ENCODE peak calls at places on chromosomes 16 and 17, in nine cellular contexts. One of them, this sample, is unnamed.

GRCh38 chr17:1203111-1203966 is 23.6 kb upstream of the ABR start:
- DNase-seq in cardiac muscle cell: peak
- DNase-seq in dorsolateral prefrontal cortex: peak
- DNase-seq in activated CD8-positive, alpha-beta T cell treated with anti-CD3 and anti-CD28 coated beads for 36 hours: peak
- DNase-seq in cardiac fibroblast: peak
- DNase-seq in heart right ventricle: peak
- DNase-seq in endodermal cell: peak
- DNase-seq in chondrocyte: no peak
- DNase-seq in mammary epithelial cell: peak
- DNase-seq in this sample: no peak

GRCh38 chr17:2954898-2955445 is 108.4 kb downstream of the OR1D5 start:
- DNase-seq in dorsolateral prefrontal cortex: no peak
- DNase-seq in cardiac fibroblast: peak
- DNase-seq in chondrocyte: no peak
- DNase-seq in activated CD8-positive, alpha-beta T cell treated with anti-CD3 and anti-CD28 coated beads for 36 hours: no peak
- DNase-seq in heart right ventricle: no peak
- DNase-seq in cardiac muscle cell: no peak
- DNase-seq in endodermal cell: no peak
- DNase-seq in mammary epithelial cell: peak
- DNase-seq in this sample: peak

GRCh38 chr17:1050246-1050995 is 53.5 kb downstream of the TIMM22 start:
- DNase-seq in cardiac muscle cell: no peak
- DNase-seq in endodermal cell: no peak
- DNase-seq in chondrocyte: peak
- DNase-seq in dorsolateral prefrontal cortex: no peak
- DNase-seq in mammary epithelial cell: no peak
- DNase-seq in cardiac fibroblast: no peak
- DNase-seq in activated CD8-positive, alpha-beta T cell treated with anti-CD3 and anti-CD28 coated beads for 36 hours: no peak
- DNase-seq in heart right ventricle: no peak
- DNase-seq in this sample: no peak

GRCh38 chr17:50365649-50366393 is 7.2 kb downstream of the MRPL27 start:
- DNase-seq in heart right ventricle: no peak
- DNase-seq in cardiac muscle cell: no peak
- DNase-seq in activated CD8-positive, alpha-beta T cell treated with anti-CD3 and anti-CD28 coated beads for 36 hours: no peak
- DNase-seq in dorsolateral prefrontal cortex: no peak
- DNase-seq in chondrocyte: peak
- DNase-seq in cardiac fibroblast: no peak
- DNase-seq in mammary epithelial cell: no peak
- DNase-seq in endodermal cell: no peak
- DNase-seq in this sample: no peak

GRCh38 chr16:14302031-14302398 is 230.9 kb downstream of the MRTFB start:
- DNase-seq in dorsolateral prefrontal cortex: no peak
- DNase-seq in cardiac muscle cell: peak
- DNase-seq in heart right ventricle: peak
- DNase-seq in cardiac fibroblast: peak
- DNase-seq in mammary epithelial cell: peak
- DNase-seq in chondrocyte: no peak
- DNase-seq in activated CD8-positive, alpha-beta T cell treated with anti-CD3 and anti-CD28 coated beads for 36 hours: peak
- DNase-seq in endodermal cell: peak
- DNase-seq in this sample: no peak

GRCh38 chr17:66348605-66349165 is 46.3 kb downstream of the PRKCA start:
- DNase-seq in cardiac fibroblast: peak
- DNase-seq in chondrocyte: no peak
- DNase-seq in activated CD8-positive, alpha-beta T cell treated with anti-CD3 and anti-CD28 coated beads for 36 hours: peak
- DNase-seq in cardiac muscle cell: peak
- DNase-seq in heart right ventricle: peak
- DNase-seq in dorsolateral prefrontal cortex: no peak
- DNase-seq in mammary epithelial cell: peak
- DNase-seq in endodermal cell: no peak
- DNase-seq in this sample: peak

GRCh38 chr17:58535431-58535830 is 21.0 kb upstream of the MTMR4 start:
- DNase-seq in endodermal cell: no peak
- DNase-seq in activated CD8-positive, alpha-beta T cell treated with anti-CD3 and anti-CD28 coated beads for 36 hours: no peak
- DNase-seq in heart right ventricle: no peak
- DNase-seq in chondrocyte: no peak
- DNase-seq in mammary epithelial cell: no peak
- DNase-seq in cardiac fibroblast: peak
- DNase-seq in dorsolateral prefrontal cortex: no peak
- DNase-seq in cardiac muscle cell: no peak
- DNase-seq in this sample: no peak

GRCh38 chr17:3977387-3977786 is 13.2 kb upstream of the ATP2A3 start:
- DNase-seq in activated CD8-positive, alpha-beta T cell treated with anti-CD3 and anti-CD28 coated beads for 36 hours: no peak
- DNase-seq in cardiac fibroblast: no peak
- DNase-seq in cardiac muscle cell: no peak
- DNase-seq in dorsolateral prefrontal cortex: no peak
- DNase-seq in chondrocyte: peak
- DNase-seq in heart right ventricle: no peak
- DNase-seq in endodermal cell: no peak
- DNase-seq in mammary epithelial cell: no peak
- DNase-seq in this sample: no peak

GRCh38 chr17:42167807-42168206 is 13.0 kb upstream of the RAB5C start:
- DNase-seq in dorsolateral prefrontal cortex: no peak
- DNase-seq in heart right ventricle: no peak
- DNase-seq in cardiac muscle cell: no peak
- DNase-seq in activated CD8-positive, alpha-beta T cell treated with anti-CD3 and anti-CD28 coated beads for 36 hours: no peak
- DNase-seq in cardiac fibroblast: no peak
- DNase-seq in chondrocyte: no peak
- DNase-seq in mammary epithelial cell: no peak
- DNase-seq in endodermal cell: no peak
- DNase-seq in this sample: no peak

DNA sequence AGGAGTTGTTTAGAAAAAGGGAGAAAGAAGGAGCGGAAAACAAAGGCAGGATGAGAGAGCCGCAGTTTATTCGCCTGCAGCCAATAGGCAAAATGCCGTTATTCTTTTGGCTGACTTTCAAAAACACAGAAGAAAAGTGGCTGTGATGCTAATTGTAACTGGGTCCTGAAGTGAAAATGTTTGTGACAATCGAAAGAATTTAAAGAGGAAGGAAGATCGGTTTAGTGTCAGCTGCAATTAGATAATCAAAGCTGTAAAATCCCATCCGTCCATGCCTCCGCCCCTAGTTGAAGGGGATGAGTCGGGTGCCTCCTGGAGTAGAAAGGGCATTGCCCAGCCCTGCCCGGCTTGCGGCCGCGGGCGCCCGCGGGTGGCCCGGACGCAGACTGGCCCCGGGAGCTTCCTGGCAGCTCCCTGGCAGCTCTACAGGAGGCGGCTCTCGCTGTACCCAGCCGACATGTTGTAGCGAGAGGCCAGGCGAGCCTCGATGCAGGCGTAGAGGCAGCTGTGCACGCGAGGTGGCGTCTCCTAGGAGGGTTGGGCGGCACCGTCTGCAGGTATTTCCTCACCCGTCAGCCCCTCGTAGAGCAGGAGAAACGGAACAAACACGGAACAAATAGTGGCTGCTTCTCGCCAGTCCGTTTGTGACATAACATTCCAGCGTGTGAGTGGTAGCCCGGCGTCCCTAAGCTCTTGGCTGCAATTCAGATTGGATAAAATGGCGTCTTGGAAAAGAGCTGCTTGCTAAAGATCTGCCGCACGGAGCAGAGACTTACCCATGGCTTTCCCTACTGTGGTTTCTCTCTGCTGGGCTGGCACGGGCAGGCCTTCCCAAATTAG is 82.3 kb downstream of the TNRC6C start:
- DNase-seq in heart right ventricle: peak
- DNase-seq in cardiac muscle cell: no peak
- DNase-seq in endodermal cell: peak
- DNase-seq in chondrocyte: no peak
- DNase-seq in mammary epithelial cell: peak
- DNase-seq in dorsolateral prefrontal cortex: peak
- DNase-seq in activated CD8-positive, alpha-beta T cell treated with anti-CD3 and anti-CD28 coated beads for 36 hours: peak
- DNase-seq in cardiac fibroblast: peak
- DNase-seq in this sample: no peak
- TF ChIP-seq CTCF in heart right ventricle: peak
- TF ChIP-seq CTCF in cardiac muscle cell: peak
- TF ChIP-seq CTCF in endodermal cell: no peak
- TF ChIP-seq CTCF in chondrocyte: no peak
- TF ChIP-seq CTCF in mammary epithelial cell: peak
- TF ChIP-seq CTCF in dorsolateral prefrontal cortex: no peak
- TF ChIP-seq CTCF in activated CD8-positive, alpha-beta T cell treated with anti-CD3 and anti-CD28 coated beads for 36 hours: no peak
- TF ChIP-seq CTCF in cardiac fibroblast: peak
- TF ChIP-seq CTCF in this sample: no peak

DNA sequence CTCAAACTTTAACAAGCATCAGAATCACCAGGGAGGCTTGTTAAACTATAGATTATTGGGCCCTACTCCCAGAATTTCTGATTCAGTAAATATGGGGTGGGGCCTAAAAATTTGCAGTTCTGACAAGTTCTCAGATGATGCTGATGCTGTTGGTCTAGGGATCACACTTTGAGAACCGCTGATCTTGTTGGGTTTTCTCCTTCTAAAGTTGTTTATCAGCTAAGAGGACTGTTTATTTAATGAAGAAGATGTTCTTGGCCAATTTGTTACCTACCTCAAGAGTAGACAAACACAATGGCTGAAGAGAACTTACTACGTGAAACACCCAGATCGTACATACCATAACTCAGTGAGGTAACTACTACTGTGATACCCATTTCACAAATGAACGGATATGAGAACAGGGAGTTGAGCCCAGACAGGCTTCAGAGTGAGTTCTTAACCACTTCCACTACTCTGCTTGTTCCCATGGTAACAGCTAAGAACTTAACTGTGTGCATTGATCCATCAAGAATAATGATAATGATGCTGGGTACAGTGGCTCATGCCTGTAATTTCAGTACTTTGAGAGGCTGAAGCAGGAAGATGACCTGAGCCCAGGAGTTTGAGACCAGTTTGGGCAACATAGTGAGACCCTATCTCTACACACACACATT is 85.3 kb upstream of the NSRP1 start:
- DNase-seq in cardiac fibroblast: no peak
- DNase-seq in endodermal cell: no peak
- DNase-seq in activated CD8-positive, alpha-beta T cell treated with anti-CD3 and anti-CD28 coated beads for 36 hours: no peak
- DNase-seq in heart right ventricle: no peak
- DNase-seq in mammary epithelial cell: no peak
- DNase-seq in cardiac muscle cell: no peak
- DNase-seq in dorsolateral prefrontal cortex: no peak
- DNase-seq in chondrocyte: no peak
- DNase-seq in this sample: no peak
- TF ChIP-seq CTCF in cardiac fibroblast: no peak
- TF ChIP-seq CTCF in endodermal cell: no peak
- TF ChIP-seq CTCF in activated CD8-positive, alpha-beta T cell treated with anti-CD3 and anti-CD28 coated beads for 36 hours: no peak
- TF ChIP-seq CTCF in heart right ventricle: no peak
- TF ChIP-seq CTCF in mammary epithelial cell: no peak
- TF ChIP-seq CTCF in cardiac muscle cell: no peak
- TF ChIP-seq CTCF in dorsolateral prefrontal cortex: no peak
- TF ChIP-seq CTCF in chondrocyte: no peak
- TF ChIP-seq CTCF in this sample: no peak

GRCh38 chr17:7886227-7887037 is 2.2 kb upstream of the CHD3 start:
- DNase-seq in endodermal cell: peak
- DNase-seq in dorsolateral prefrontal cortex: no peak
- DNase-seq in mammary epithelial cell: peak
- DNase-seq in chondrocyte: no peak
- DNase-seq in activated CD8-positive, alpha-beta T cell treated with anti-CD3 and anti-CD28 coated beads for 36 hours: peak
- DNase-seq in cardiac muscle cell: peak
- DNase-seq in heart right ventricle: peak
- DNase-seq in cardiac fibroblast: peak
- DNase-seq in this sample: no peak

GRCh38 chr17:7888184-7888920 is at the start of gene CHD3:
- DNase-seq in chondrocyte: no peak
- DNase-seq in dorsolateral prefrontal cortex: peak
- DNase-seq in heart right ventricle: no peak
- DNase-seq in cardiac muscle cell: peak
- DNase-seq in mammary epithelial cell: peak
- DNase-seq in cardiac fibroblast: peak
- DNase-seq in endodermal cell: no peak
- DNase-seq in activated CD8-positive, alpha-beta T cell treated with anti-CD3 and anti-CD28 coated beads for 36 hours: peak
- DNase-seq in this sample: no peak

GRCh38 chr17:7887038-7887481 is 1.5 kb upstream of the CHD3 start:
- DNase-seq in mammary epithelial cell: no peak
- DNase-seq in dorsolateral prefrontal cortex: no peak
- DNase-seq in chondrocyte: no peak
- DNase-seq in activated CD8-positive, alpha-beta T cell treated with anti-CD3 and anti-CD28 coated beads for 36 hours: no peak
- DNase-seq in endodermal cell: no peak
- DNase-seq in cardiac muscle cell: peak
- DNase-seq in cardiac fibroblast: no peak
- DNase-seq in heart right ventricle: no peak
- DNase-seq in this sample: no peak

GRCh38 chr17:7889166-7889584 is 586 bp downstream of the CHD3 start:
- DNase-seq in cardiac fibroblast: peak
- DNase-seq in chondrocyte: no peak
- DNase-seq in endodermal cell: peak
- DNase-seq in mammary epithelial cell: peak
- DNase-seq in activated CD8-positive, alpha-beta T cell treated with anti-CD3 and anti-CD28 coated beads for 36 hours: peak
- DNase-seq in cardiac muscle cell: peak
- DNase-seq in dorsolateral prefrontal cortex: peak
- DNase-seq in heart right ventricle: peak
- DNase-seq in this sample: no peak

DNA sequence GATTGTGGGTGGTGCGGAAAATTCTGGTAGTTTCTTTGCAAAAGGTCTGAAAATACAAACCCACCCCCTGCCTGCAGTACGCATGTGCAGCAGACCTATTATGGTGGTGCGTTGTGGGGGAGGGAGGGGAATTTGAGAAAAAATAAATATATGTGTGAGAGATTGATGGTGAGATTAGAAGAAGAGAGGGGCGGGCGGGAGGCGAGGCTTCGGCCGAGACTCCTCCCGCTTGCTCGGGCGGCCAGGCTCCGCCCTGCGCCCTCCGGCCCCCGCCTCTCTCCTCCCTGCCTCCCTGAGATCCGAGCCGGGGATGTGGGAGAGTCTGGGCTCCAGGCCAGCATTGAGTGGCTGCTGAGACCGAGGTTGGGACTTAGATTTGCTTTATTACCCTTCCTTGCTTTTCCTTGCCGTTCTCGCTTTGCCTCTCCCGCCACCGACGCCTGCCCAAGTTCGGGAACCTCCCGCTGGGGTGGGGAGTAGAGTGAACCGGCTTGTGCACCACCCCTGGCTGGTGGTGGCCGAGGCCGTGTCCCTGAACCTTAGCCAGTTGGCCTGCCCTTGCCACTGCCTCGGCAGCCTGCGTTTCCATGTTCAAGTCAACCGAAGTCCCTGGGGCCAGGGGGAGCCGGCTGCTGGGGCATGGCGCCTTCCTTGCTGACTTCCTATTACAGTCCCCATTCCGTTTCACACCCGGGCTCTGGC is 956 bp upstream of the CHD3 start:
- DNase-seq in cardiac fibroblast: peak
- DNase-seq in chondrocyte: no peak
- DNase-seq in endodermal cell: peak
- DNase-seq in cardiac muscle cell: peak
- DNase-seq in activated CD8-positive, alpha-beta T cell treated with anti-CD3 and anti-CD28 coated beads for 36 hours: peak
- DNase-seq in heart right ventricle: peak
- DNase-seq in dorsolateral prefrontal cortex: peak
- DNase-seq in mammary epithelial cell: peak
- DNase-seq in this sample: peak
- TF ChIP-seq CTCF in cardiac fibroblast: no peak
- TF ChIP-seq CTCF in chondrocyte: no peak
- TF ChIP-seq CTCF in endodermal cell: no peak
- TF ChIP-seq CTCF in cardiac muscle cell: no peak
- TF ChIP-seq CTCF in activated CD8-positive, alpha-beta T cell treated with anti-CD3 and anti-CD28 coated beads for 36 hours: no peak
- TF ChIP-seq CTCF in heart right ventricle: peak
- TF ChIP-seq CTCF in dorsolateral prefrontal cortex: no peak
- TF ChIP-seq CTCF in mammary epithelial cell: no peak
- TF ChIP-seq CTCF in this sample: no peak

GRCh38 chr17:7262192-7263070 is at the start of gene CLDN7:
- DNase-seq in endodermal cell: peak
- DNase-seq in chondrocyte: no peak
- DNase-seq in mammary epithelial cell: no peak
- DNase-seq in cardiac muscle cell: no peak
- DNase-seq in cardiac fibroblast: no peak
- DNase-seq in activated CD8-positive, alpha-beta T cell treated with anti-CD3 and anti-CD28 coated beads for 36 hours: no peak
- DNase-seq in heart right ventricle: no peak
- DNase-seq in dorsolateral prefrontal cortex: no peak
- DNase-seq in this sample: no peak
- TF ChIP-seq CTCF in endodermal cell: peak
- TF ChIP-seq CTCF in chondrocyte: no peak
- TF ChIP-seq CTCF in mammary epithelial cell: no peak
- TF ChIP-seq CTCF in cardiac muscle cell: no peak
- TF ChIP-seq CTCF in cardiac fibroblast: no peak
- TF ChIP-seq CTCF in activated CD8-positive, alpha-beta T cell treated with anti-CD3 and anti-CD28 coated beads for 36 hours: no peak
- TF ChIP-seq CTCF in heart right ventricle: no peak
- TF ChIP-seq CTCF in dorsolateral prefrontal cortex: no peak
- TF ChIP-seq CTCF in this sample: no peak

This sample was measured in Panc1.